ENCODE peak calls at places on chromosomes 2 and 18, in four cellular contexts. C, D, Z and O are unnamed samples.

GRCh38 chr2:8252997-8253694 is 428.7 kb upstream of the ID2 start:
- DNase-seq in C (no peak), D (no peak), Z (no peak), O (peak; percentile 48)

GRCh38 chr2:175931751-175932295 is 70.2 kb downstream of the LNPK start:
- DNase-seq in C (no peak), D (no peak), Z (no peak), O (no peak)

GRCh38 chr2:46847185-46847710 is 68.4 kb downstream of the MCFD2 start:
- DNase-seq in C (peak; percentile 90), D (peak; percentile 77), Z (no peak), O (no peak)

GRCh38 chr2:39781697-39782096 is 2.6 kb upstream of the THUMPD2 start:
- DNase-seq in C (no peak), D (no peak), Z (no peak), O (no peak)

GRCh38 chr2:132911726-132912724 is 242.0 kb upstream of the LYPD1 start:
- DNase-seq in C (peak; percentile 7), D (no peak), Z (no peak), O (no peak)

GRCh38 chr18:23573948-23574431 is 12.3 kb downstream of the NPC1 start:
- DNase-seq in C (no peak), D (no peak), Z (peak; percentile 23), O (no peak)

GRCh38 chr2:46873632-46874068 is 42.0 kb downstream of the MCFD2 start:
- DNase-seq in C (peak; percentile 95), D (peak; percentile 42), Z (peak; percentile 77), O (no peak)

GRCh38 chr2:85737481-85737880 is 16.3 kb upstream of the ATOH8 start:
- DNase-seq in C (peak; percentile 58), D (peak; percentile 63), Z (no peak), O (no peak)

GRCh38 chr2:174615951-174616436 is 18.4 kb upstream of the WIPF1 start:
- DNase-seq in C (peak; percentile 83), D (no peak), Z (no peak), O (no peak)

GRCh38 chr2:122070241-122070731 is 314.8 kb downstream of the TSN start:
- DNase-seq in C (no peak), D (no peak), Z (no peak), O (no peak)

GRCh38 chr2:167582619-167583018 is 664.8 kb downstream of the STK39 start:
- DNase-seq in C (no peak), D (no peak), Z (no peak), O (no peak)
- H3K9me3 ChIP-seq in C (no peaks in the 10 kb centered on the region), D (no peaks in the 10 kb centered on the region), Z (no peaks in the 10 kb centered on the region), O (no peaks in the 10 kb centered on the region)

GRCh38 chr2:149990965-149991364 is 403.4 kb upstream of the MMADHC start:
- DNase-seq in C (no peak), D (no peak), Z (no peak), O (no peak)

GRCh38 chr2:149993316-149993715 is 405.7 kb upstream of the MMADHC start:
- DNase-seq in C (no peak), D (no peak), Z (no peak), O (no peak)

GRCh38 chr2:149991576-149991975 is 404.0 kb upstream of the MMADHC start:
- DNase-seq in C (no peak), D (peak; percentile 13), Z (no peak), O (no peak)

GRCh38 chr2:149988361-149988760 is 400.8 kb upstream of the MMADHC start:
- DNase-seq in C (no peak), D (no peak), Z (no peak), O (no peak)

GRCh38 chr2:149989447-149990063 is 402.0 kb upstream of the MMADHC start:
- DNase-seq in C (peak; percentile 73), D (peak; percentile 72), Z (no peak), O (no peak)
- TF ChIP-seq CHD4 in C (no peak), D (no peak), Z (no peak), O (no peak)

DNA sequence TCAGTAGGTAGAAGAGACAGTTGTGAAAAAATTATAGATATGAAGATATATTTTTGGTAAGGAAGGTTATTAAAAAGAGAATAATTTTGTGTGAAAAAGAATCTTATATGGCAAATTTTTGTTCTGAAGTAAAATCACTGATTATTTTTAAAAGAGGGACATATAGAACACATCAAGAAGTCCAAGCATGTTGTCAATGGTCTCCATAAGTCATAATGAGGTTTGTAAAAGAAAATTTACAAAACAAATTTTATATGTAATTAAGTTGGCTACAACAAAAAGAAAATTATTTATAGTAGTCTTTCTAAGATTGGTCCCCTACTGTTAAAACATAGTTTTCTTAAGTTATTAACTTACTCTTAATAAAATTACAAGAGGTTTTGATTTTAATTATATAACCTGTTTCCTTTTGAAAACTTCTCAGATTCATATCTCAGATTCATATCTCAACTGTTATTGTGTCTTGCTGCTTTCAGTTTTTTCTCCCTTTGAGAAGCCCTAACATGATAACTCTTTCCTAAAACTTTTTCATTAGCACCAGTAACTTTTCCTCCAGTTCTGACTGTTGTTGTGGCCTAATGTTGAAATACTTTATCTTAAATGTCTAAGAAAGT is 81.2 kb downstream of the SH3YL1 start:
- DNase-seq in C (no peak), D (no peak), Z (no peak), O (no peak)
- H3K9me3 ChIP-seq in C (peaks cover 15% of the 10 kb centered on the region), D (peaks cover 45% of the 10 kb centered on the region), Z (no peaks in the 10 kb centered on the region), O (no peaks in the 10 kb centered on the region)

DNA sequence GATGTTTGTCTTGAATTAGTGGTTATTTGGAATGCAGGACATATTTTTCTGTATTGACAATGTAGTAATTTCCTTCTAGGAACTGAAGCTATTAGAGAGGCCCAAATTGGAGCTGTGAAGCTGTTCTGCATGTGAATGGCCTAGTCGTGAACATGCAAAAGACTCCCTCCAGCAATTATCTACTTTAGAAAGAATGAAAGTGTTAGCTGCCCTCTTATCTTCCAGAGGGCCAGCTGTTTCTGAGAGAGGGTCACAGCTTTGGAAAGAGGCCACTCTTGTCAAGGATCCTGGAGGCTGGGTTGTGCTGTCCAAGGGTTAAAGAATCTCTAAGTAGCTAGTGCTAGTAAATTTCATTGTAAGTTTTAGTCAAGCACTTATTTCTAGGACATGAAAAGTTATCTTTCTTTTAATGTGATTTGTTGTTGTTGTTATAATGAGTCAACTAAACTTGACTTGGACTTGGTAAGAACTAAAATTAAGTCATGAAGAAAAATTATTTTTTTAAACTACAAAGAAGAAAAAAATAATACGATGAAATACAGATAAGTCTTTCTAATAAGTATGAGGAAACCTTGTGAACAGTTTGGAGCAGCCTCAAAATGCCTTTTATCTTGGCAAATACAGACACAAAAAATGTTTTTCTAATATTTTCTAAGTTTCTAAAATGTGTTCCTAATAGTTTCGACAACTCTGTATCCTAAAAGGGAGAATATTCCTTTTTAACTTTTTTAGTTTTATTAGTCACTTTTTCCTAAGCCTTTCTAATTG is 36.8 kb downstream of the DPP4 start:
- DNase-seq in C (no peak), D (no peak), Z (no peak), O (no peak)
- TF ChIP-seq CHD4 in C (no peak), D (no peak), Z (no peak), O (no peak)

DNA sequence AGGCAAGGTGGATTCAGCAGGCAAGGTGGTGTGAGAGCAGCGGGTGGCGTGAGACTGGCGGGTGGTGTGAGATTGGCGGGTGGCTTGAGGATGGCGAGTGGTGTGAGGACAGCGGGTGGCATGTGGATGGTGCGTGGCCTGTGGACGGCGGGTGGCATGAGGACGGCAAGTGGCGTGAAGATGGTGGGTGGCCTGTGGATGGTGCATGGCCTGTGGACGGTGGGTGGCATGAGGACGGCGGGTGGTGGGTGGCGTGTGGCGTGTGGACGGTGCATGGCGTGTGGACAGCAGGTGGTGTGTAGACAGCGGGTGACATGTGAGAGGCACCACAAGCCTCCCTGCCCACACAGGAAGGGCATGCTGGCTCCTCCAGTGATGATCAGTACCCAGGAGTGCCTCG is 186.9 kb upstream of the SALL3 start:
- DNase-seq in C (no peak), D (no peak), Z (no peak), O (no peak)
- H3K9me3 ChIP-seq in C (no peaks in the 10 kb centered on the region), D (no peaks in the 10 kb centered on the region), Z (no peaks in the 10 kb centered on the region), O (no peaks in the 10 kb centered on the region)

GRCh38 chr2:72821983-72822382 is 3.9 kb downstream of the EXOC6B start:
- DNase-seq in C (no peak), D (no peak), Z (no peak), O (no peak)

GRCh38 chr2:72825271-72826155 is at the start of gene EXOC6B:
- DNase-seq in C (peak; percentile 93), D (peak; percentile 91), Z (peak; percentile 82), O (peak; percentile 51)

GRCh38 chr2:72822794-72823193 is 3.0 kb downstream of the EXOC6B start:
- DNase-seq in C (no peak), D (no peak), Z (no peak), O (no peak)

GRCh38 chr2:72826156-72826477 is 284 bp upstream of the EXOC6B start:
- DNase-seq in C (no peak), D (no peak), Z (no peak), O (no peak)

DNA sequence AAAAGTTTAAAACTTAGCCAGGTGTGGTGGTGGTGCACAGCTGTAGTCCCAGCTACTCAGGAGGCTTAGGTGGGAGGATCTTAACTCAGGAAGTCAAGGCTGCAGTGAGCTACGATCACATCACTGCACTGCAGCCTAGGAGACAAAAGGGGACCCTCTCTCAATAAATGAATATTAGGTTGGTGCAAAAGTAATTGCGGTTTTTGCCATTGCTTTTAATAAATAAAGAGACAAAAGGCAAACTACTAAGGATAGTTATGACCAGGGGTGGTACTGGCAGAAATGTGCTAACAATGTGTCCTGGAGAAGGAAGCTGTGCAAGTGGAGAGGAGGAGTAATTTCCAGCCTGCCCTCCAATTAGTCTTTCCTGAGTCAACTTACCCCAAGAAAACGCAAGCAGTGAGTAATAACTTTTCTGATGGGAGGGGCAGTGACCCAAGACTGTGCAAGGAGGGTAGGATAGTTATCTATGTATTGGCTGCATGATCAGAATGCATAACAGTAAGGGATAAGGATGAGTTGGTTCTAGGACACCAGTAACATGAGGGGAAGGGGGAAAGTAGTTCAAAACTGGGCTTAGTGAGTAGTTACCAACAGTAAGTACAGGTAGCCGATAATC is 1.5 kb downstream of the EXOC6B start:
- DNase-seq in C (no peak), D (no peak), Z (peak; percentile 14), O (no peak)
- TF ChIP-seq CHD4 in C (no peak), D (no peak), Z (no peak), O (no peak)

GRCh38 chr2:202717598-202718310 is 83.0 kb downstream of the FAM117B start:
- DNase-seq in C (no peak), D (no peak), Z (no peak), O (no peak)

GRCh38 chr2:202720226-202720625 is 85.5 kb downstream of the FAM117B start:
- DNase-seq in C (no peak), D (no peak), Z (no peak), O (no peak)

GRCh38 chr2:202716114-202716718 is 81.4 kb downstream of the FAM117B start:
- DNase-seq in C (no peak), D (no peak), Z (no peak), O (no peak)

GRCh38 chr2:202718614-202719013 is 83.8 kb downstream of the FAM117B start:
- DNase-seq in C (peak; percentile 27), D (peak; percentile 43), Z (no peak), O (no peak)

GRCh38 chr2:202716953-202717597 is 82.3 kb downstream of the FAM117B start:
- DNase-seq in C (no peak), D (no peak), Z (no peak), O (no peak)
- H3K9me3 ChIP-seq in C (peaks cover 5% of the 10 kb centered on the region), D (peaks cover 7% of the 10 kb centered on the region), Z (no peaks in the 10 kb centered on the region), O (peaks cover 2% of the 10 kb centered on the region)

DNA sequence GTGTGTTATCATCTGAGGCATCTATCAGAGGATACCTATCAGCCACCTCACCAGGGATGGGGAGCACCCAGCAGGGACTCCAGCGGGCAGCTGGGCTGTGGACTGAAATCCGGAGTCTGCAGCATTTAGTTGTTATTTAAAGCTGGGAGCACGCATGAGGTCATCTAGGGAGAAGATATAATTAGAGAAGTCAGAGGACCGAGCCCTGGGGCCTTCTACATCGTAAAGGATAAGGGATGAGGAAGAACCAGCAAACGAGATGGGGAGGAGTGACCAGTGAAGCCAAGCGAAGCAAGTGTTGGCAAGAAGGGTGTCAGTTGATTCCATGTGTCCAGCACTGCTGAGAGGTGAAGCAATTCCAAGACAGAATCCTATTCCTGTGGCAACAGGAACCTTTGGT is 70.3 kb downstream of the STEAP3 start:
- DNase-seq in C (no peak), D (no peak), Z (no peak), O (no peak)
- TF ChIP-seq CHD4 in C (no peak), D (no peak), Z (no peak), O (no peak)